ENCODE peak calls at places on chromosomes 2 and 18, in seven cellular contexts. R is EL; O is hippocampal formation; A is SW480; D is activated naive CD4-positive, alpha-beta T cell; B is T-helper 1 cell; H is putamen. Y is an unnamed sample.

GRCh38 chr2:8927510-8928456 is 75.7 kb downstream of the MBOAT2 start:
- DNase-seq in R (no peak), O (peak), A (no peak), D (no peak), B (no peak), H (peak), Y (no peak)

GRCh38 chr2:16124881-16125613 is 184.7 kb downstream of the MYCN start:
- DNase-seq in R (no peak), O (no peak), A (no peak), D (no peak), B (no peak), H (no peak), Y (no peak)

GRCh38 chr2:105800036-105800755 is 55.5 kb downstream of the NCK2 start:
- DNase-seq in R (no peak), O (no peak), A (no peak), D (no peak), B (no peak), H (no peak), Y (no peak)

GRCh38 chr2:50347355-50348044 is 684.4 kb downstream of the NRXN1 start:
- DNase-seq in R (no peak), O (no peak), A (no peak), D (no peak), B (no peak), H (no peak), Y (no peak)

GRCh38 chr2:85678794-85679672 is 11.0 kb upstream of the SFTPB start:
- DNase-seq in R (peak), O (peak), A (peak), D (peak), B (peak), H (peak), Y (peak)

GRCh38 chr18:49241852-49242251 is 218.6 kb downstream of the DYM start:
- DNase-seq in R (peak), O (no peak), A (no peak), D (no peak), B (no peak), H (peak), Y (no peak)

GRCh38 chr2:234146087-234146826 is 95.8 kb downstream of the SPP2 start:
- DNase-seq in R (peak), O (no peak), A (peak), D (no peak), B (no peak), H (no peak), Y (no peak)

GRCh38 chr2:83394134-83394965 is 1064.7 kb downstream of the SUCLG1 start:
- DNase-seq in R (no peak), O (no peak), A (no peak), D (no peak), B (no peak), H (no peak), Y (no peak)

GRCh38 chr2:34012728-34013302 is 413.7 kb upstream of the FAM98A start:
- DNase-seq in R (peak), O (peak), A (peak), D (no peak), B (no peak), H (peak), Y (peak)

GRCh38 chr2:112640467-112640799 is 5.3 kb upstream of the SLC20A1 start:
- DNase-seq in R (no peak), O (no peak), A (no peak), D (no peak), B (no peak), H (no peak), Y (no peak)

GRCh38 chr2:113012436-113013335 is 7.4 kb downstream of the IL36A start:
- DNase-seq in R (peak), O (no peak), A (no peak), D (no peak), B (no peak), H (no peak), Y (no peak)

GRCh38 chr2:96499061-96499960 is 5.8 kb downstream of the NEURL3 start:
- DNase-seq in R (no peak), O (no peak), A (no peak), D (no peak), B (no peak), H (no peak), Y (no peak)

GRCh38 chr2:138205281-138205680 is 241.0 kb downstream of the HNMT start:
- DNase-seq in R (no peak), O (no peak), A (no peak), D (no peak), B (no peak), H (no peak), Y (no peak)

GRCh38 chr2:46447649-46448048 is 31.7 kb upstream of the TMEM247 start:
- DNase-seq in R (no peak), O (no peak), A (no peak), D (no peak), B (no peak), H (no peak), Y (no peak)

GRCh38 chr18:30486856-30487255 is 555.7 kb downstream of the DSC3 start:
- DNase-seq in R (peak), O (no peak), A (no peak), D (no peak), B (no peak), H (no peak), Y (no peak)

GRCh38 chr18:57683470-57683869 is 61.8 kb upstream of the NARS1 start:
- DNase-seq in R (no peak), O (no peak), A (no peak), D (no peak), B (no peak), H (no peak), Y (no peak)

GRCh38 chr18:67916142-67916541 is 399.6 kb upstream of the DSEL start:
- DNase-seq in R (no peak), O (no peak), A (no peak), D (no peak), B (no peak), H (no peak), Y (no peak)